ENCODE peak calls at places on chromosomes 2 and 18, in five cellular contexts. E is IMR-90, M is SK-N-SH, V is K562, J is GM12878. K is an unnamed sample.

GRCh38 chr2:68414452-68414851 is 49.4 kb downstream of the PLEK start:
- DNase-seq in E (no peak), M (no peak), V (no peak), J (no peak), K (no peak)

GRCh38 chr2:96103906-96104861 is 12.2 kb downstream of the ADRA2B start:
- DNase-seq in E (no peak), M (no peak), V (no peak), J (no peak), K (no peak)

GRCh38 chr18:62037989-62038778 is 145.4 kb upstream of the RNF152 start:
- DNase-seq in E (peak), M (no peak), V (no peak), J (no peak), K (no peak)

GRCh38 chr2:10225291-10226031 is 77.2 kb upstream of the HPCAL1 start:
- DNase-seq in E (no peak), M (no peak), V (no peak), J (no peak), K (no peak)

GRCh38 chr2:115491394-115491793 is 1049.0 kb downstream of the DPP10 start:
- DNase-seq in E (no peak), M (no peak), V (no peak), J (no peak), K (no peak)

GRCh38 chr18:46335551-46336059 is 231.4 kb downstream of the HAUS1 start:
- DNase-seq in E (no peak), M (peak), V (no peak), J (no peak), K (no peak)

GRCh38 chr18:36829362-36830140 is 624 bp downstream of the KIAA1328 start:
- DNase-seq in E (peak), M (no peak), V (no peak), J (no peak), K (no peak)

GRCh38 chr2:208042041-208042440 is 16.7 kb upstream of the PLEKHM3 start:
- DNase-seq in E (peak), M (no peak), V (no peak), J (no peak), K (no peak)

GRCh38 chr18:46226461-46226860 is 122.3 kb downstream of the HAUS1 start:
- DNase-seq in E (peak), M (no peak), V (no peak), J (no peak), K (no peak)

GRCh38 chr2:172921538-172922236 is 154.0 kb upstream of the MAP3K20 start:
- DNase-seq in E (peak), M (no peak), V (no peak), J (no peak), K (no peak)

GRCh38 chr2:172887280-172887679 is 151.6 kb downstream of the RAPGEF4 start:
- DNase-seq in E (no peak), M (no peak), V (no peak), J (no peak), K (no peak)

GRCh38 chr2:96927420-96928171 is 57.7 kb upstream of the SEMA4C start:
- DNase-seq in E (no peak), M (no peak), V (no peak), J (no peak), K (no peak)

GRCh38 chr2:237743561-237744269 is 54.9 kb upstream of the RBM44 start:
- DNase-seq in E (peak), M (no peak), V (no peak), J (no peak), K (peak)
- TF ChIP-seq SMC3 in E (peak), M (no peak), V (no peak), J (no peak), K (no peak)

GRCh38 chr2:30482025-30482424 is 35.0 kb downstream of the LCLAT1 start:
- DNase-seq in E (no peak), M (no peak), V (no peak), J (no peak), K (no peak)
- H3K4me2 ChIP-seq in E (no peak), M (no peak), V (no peak), J (no peak), K (no peak)

GRCh38 chr2:74498500-74499268 is 719 bp downstream of the LBX2 start:
- DNase-seq in E (no peak), M (peak), V (no peak), J (no peak), K (peak)
- TF ChIP-seq SMC3 in E (no peak), M (no peak), V (no peak), J (no peak), K (no peak)

DNA sequence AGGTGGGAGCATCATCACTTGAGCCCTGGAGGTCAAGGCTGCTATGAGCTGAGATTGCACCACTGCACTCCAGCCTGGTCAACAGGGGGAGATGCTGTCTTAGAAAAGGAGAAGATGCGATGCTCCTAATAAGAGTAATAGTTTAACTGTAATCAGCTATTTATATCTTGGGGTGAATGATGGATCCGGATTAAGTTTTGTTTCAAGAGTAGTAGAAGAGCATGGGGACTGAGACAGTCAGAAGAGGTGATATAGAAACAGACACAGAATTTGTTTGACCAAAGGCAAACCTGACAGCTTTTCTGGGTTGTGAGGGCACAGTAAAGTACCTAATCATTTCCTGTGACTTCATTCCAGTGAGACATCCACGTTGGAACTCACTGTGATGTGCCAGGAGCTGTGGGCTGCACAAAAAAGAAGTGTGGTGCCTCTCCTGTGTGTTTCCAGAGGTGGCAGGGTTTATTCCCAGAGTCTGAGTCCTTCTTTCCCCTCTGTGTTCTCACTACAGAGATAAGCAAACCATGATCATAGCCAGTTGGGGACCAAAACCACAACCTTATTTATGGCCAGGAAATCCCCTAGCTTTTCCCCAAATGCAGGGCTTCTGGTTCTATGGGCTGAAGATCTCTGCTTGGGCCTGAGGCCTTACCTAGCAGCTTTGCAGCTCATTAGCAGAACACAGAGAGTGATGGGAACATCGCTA is 113.7 kb downstream of the XRCC5 start:
- DNase-seq in E (peak), M (no peak), V (no peak), J (peak), K (peak)
- H3K4me2 ChIP-seq in E (no peak), M (no peak), V (peak), J (peak), K (no peak)

GRCh38 chr18:79487198-79488165 is 91.8 kb downstream of the NFATC1 start:
- DNase-seq in E (no peak), M (no peak), V (no peak), J (no peak), K (no peak)
- TF ChIP-seq SMC3 in E (no peak), M (no peak), V (no peak), J (no peak), K (no peak)

K was measured in A549.